ENCODE peak calls at places on chromosomes 3 and 15, in five cellular contexts. Y is NCI-H1930, B is adipocyte, Z is AG08395, R is LoVo. S is an unnamed sample.

GRCh38 chr3:53618524-53618906 is 124.1 kb downstream of the CACNA1D start:
- DNase-seq in Z (no peak), B (no peak), Y (no peak), R (no peak), S (no peak)

GRCh38 chr15:80906159-80906775 is 83.4 kb downstream of the MESD start:
- DNase-seq in R (peak; percentile 13), B (peak; percentile 29), Z (no peak), Y (peak; percentile 24), S (no peak)

GRCh38 chr3:45690331-45691035 is 1.3 kb downstream of the SACM1L start:
- DNase-seq in Z (no peak), Y (no peak), B (peak; percentile 25), R (no peak), S (no peak)

GRCh38 chr15:66657062-66658020 is 44.7 kb upstream of the SMAD6 start:
- DNase-seq in Z (peak; percentile 46), Y (no peak), R (no peak), B (peak; percentile 54), S (no peak)

GRCh38 chr3:54294214-54294613 is 171.9 kb downstream of the CACNA2D3 start:
- DNase-seq in Z (no peak), B (no peak), R (no peak), Y (no peak), S (no peak)

GRCh38 chr15:68719676-68720075 is 101.0 kb downstream of the ANP32A start:
- DNase-seq in Z (no peak), B (no peak), R (no peak), Y (no peak), S (no peak)

GRCh38 chr3:46098319-46098761 is 71.1 kb upstream of the XCR1 start:
- DNase-seq in Y (no peak), R (no peak), B (peak; percentile 52), Z (peak; percentile 61), S (peak; percentile 64)

GRCh38 chr3:148372476-148372875 is 325.2 kb upstream of the AGTR1 start:
- DNase-seq in Z (no peak), R (no peak), Y (no peak), B (no peak), S (no peak)

GRCh38 chr15:90982135-90982534 is 12.2 kb downstream of the PRC1 start:
- DNase-seq in R (no peak), Y (no peak), B (no peak), Z (no peak), S (no peak)

GRCh38 chr15:100515758-100516157 is 13.0 kb downstream of the CERS3 start:
- DNase-seq in B (no peak), R (no peak), Z (no peak), Y (no peak), S (no peak)

GRCh38 chr3:136547293-136547692 is 204.9 kb downstream of the STAG1 start:
- DNase-seq in R (no peak), B (no peak), Z (no peak), Y (no peak), S (peak; percentile 5)

GRCh38 chr3:191283400-191283799 is 45.8 kb upstream of the CCDC50 start:
- DNase-seq in Y (no peak), R (no peak), Z (no peak), B (no peak), S (no peak)

GRCh38 chr15:39396979-39397615 is 183.8 kb upstream of the THBS1 start:
- DNase-seq in R (no peak), B (no peak), Z (no peak), Y (no peak), S (no peak)

GRCh38 chr15:63338170-63338569 is 43.5 kb downstream of the CA12 start:
- DNase-seq in B (peak; percentile 61), R (no peak), Z (peak; percentile 68), Y (no peak), S (no peak)

GRCh38 chr3:186143280-186143679 is 34.4 kb upstream of the ETV5 start:
- DNase-seq in Y (no peak), B (no peak), Z (no peak), R (no peak), S (no peak)

GRCh38 chr15:73324496-73325170 is 44.1 kb downstream of the HCN4 start:
- DNase-seq in B (no peak), Z (no peak), R (no peak), Y (no peak), S (no peak)

GRCh38 chr3:11784962-11785361 is 61.7 kb downstream of the TAMM41 start:
- DNase-seq in R (no peak), Z (no peak), B (no peak), Y (no peak), S (no peak)

GRCh38 chr3:12929801-12930200 is 88.4 kb upstream of the RPL32 start:
- DNase-seq in Z (no peak), R (no peak), B (no peak), Y (no peak), S (no peak)

GRCh38 chr3:105223815-105224214 is 142.9 kb upstream of the ALCAM start:
- DNase-seq in Z (no peak), B (no peak), R (no peak), Y (no peak), S (no peak)

GRCh38 chr3:69405067-69405466 is 19.2 kb upstream of the FRMD4B start:
- DNase-seq in B (no peak), R (no peak), Y (no peak), Z (no peak), S (no peak)

GRCh38 chr3:113914646-113915045 is 33.2 kb upstream of the ZDHHC23 start:
- DNase-seq in Z (peak; percentile 60), B (peak; percentile 58), R (no peak), Y (no peak), S (no peak)

GRCh38 chr3:133448478-133449122 is 48.7 kb downstream of the BFSP2 start:
- DNase-seq in Z (no peak), R (no peak), Y (no peak), B (no peak), S (peak; percentile 85)

GRCh38 chr3:69823710-69824109 is 84.4 kb downstream of the MITF start:
- DNase-seq in Y (no peak), B (no peak), Z (no peak), R (no peak), S (no peak)

GRCh38 chr15:96345560-96346389 is 15.3 kb downstream of the NR2F2 start:
- DNase-seq in B (peak; percentile 29), Z (peak; percentile 83), Y (peak; percentile 24), R (no peak), S (no peak)